ENCODE peak calls at places on chromosome 17, in five cellular contexts. One of them, this sample, is unnamed.

GRCh38 chr17:74392848-74393247 is 25.5 kb downstream of the GPR142 start:
- DNase-seq in ELR: no peak
- DNase-seq in AG08395: no peak
- DNase-seq in anterior cingulate cortex: no peak
- DNase-seq in mammary epithelial cell: no peak
- DNase-seq in this sample: no peak

GRCh38 chr17:1653735-1654134 is 4.1 kb upstream of the RILP start:
- DNase-seq in anterior cingulate cortex: no peak
- DNase-seq in ELR: no peak
- DNase-seq in mammary epithelial cell: no peak
- DNase-seq in AG08395: no peak
- DNase-seq in this sample: no peak

GRCh38 chr17:51045616-51046526 is 74.8 kb downstream of the SPAG9 start:
- DNase-seq in anterior cingulate cortex: no peak
- DNase-seq in AG08395: peak
- DNase-seq in mammary epithelial cell: peak
- DNase-seq in ELR: no peak
- DNase-seq in this sample: no peak

GRCh38 chr17:43530303-43531081 is 15.6 kb downstream of the ETV4 start:
- DNase-seq in ELR: peak
- DNase-seq in mammary epithelial cell: peak
- DNase-seq in anterior cingulate cortex: no peak
- DNase-seq in AG08395: peak
- DNase-seq in this sample: no peak

GRCh38 chr17:51734462-51734861 is 424.1 kb downstream of the CA10 start:
- DNase-seq in AG08395: no peak
- DNase-seq in mammary epithelial cell: no peak
- DNase-seq in ELR: peak
- DNase-seq in anterior cingulate cortex: no peak
- DNase-seq in this sample: no peak

GRCh38 chr17:76645481-76645880 is 1.9 kb upstream of the ST6GALNAC1 start:
- DNase-seq in AG08395: peak
- DNase-seq in anterior cingulate cortex: no peak
- DNase-seq in mammary epithelial cell: no peak
- DNase-seq in ELR: no peak
- DNase-seq in this sample: no peak

GRCh38 chr17:19733953-19734526 is 14.1 kb downstream of the ALDH3A1 start:
- DNase-seq in anterior cingulate cortex: no peak
- DNase-seq in ELR: no peak
- DNase-seq in AG08395: no peak
- DNase-seq in mammary epithelial cell: no peak
- DNase-seq in this sample: no peak

GRCh38 chr17:46979023-46979870 is at the start of gene RPRML:
- DNase-seq in AG08395: peak
- DNase-seq in ELR: peak
- DNase-seq in mammary epithelial cell: peak
- DNase-seq in anterior cingulate cortex: no peak
- DNase-seq in this sample: no peak

GRCh38 chr17:33888455-33888854 is 366.6 kb upstream of the CCL2 start:
- DNase-seq in mammary epithelial cell: no peak
- DNase-seq in anterior cingulate cortex: no peak
- DNase-seq in ELR: no peak
- DNase-seq in AG08395: peak
- DNase-seq in this sample: no peak

GRCh38 chr17:55549140-55549539 is 37.9 kb upstream of the SMIM36 start:
- DNase-seq in mammary epithelial cell: no peak
- DNase-seq in AG08395: no peak
- DNase-seq in anterior cingulate cortex: no peak
- DNase-seq in ELR: peak
- DNase-seq in this sample: no peak

GRCh38 chr17:6067060-6067459 is 3.1 kb upstream of the WSCD1 start:
- DNase-seq in AG08395: no peak
- DNase-seq in ELR: no peak
- DNase-seq in anterior cingulate cortex: no peak
- DNase-seq in mammary epithelial cell: no peak
- DNase-seq in this sample: no peak

GRCh38 chr17:65177901-65178300 is 40.7 kb downstream of the RGS9 start:
- DNase-seq in mammary epithelial cell: peak
- DNase-seq in anterior cingulate cortex: no peak
- DNase-seq in ELR: peak
- DNase-seq in AG08395: peak
- DNase-seq in this sample: no peak

This sample was measured in epithelial cell of proximal tubule.